ENCODE peak calls at places on chromosomes 4 and X, in nine cellular contexts. One of them, this sample, is unnamed.

GRCh38 chr4:82044141-82044993 is 329.4 kb downstream of the HNRNPD start:
- DNase-seq in activated CD4-positive, CD25-positive, alpha-beta regulatory T cell: no peak
- DNase-seq in astrocyte: peak
- DNase-seq in GM20000: peak
- DNase-seq in left lung: peak
- DNase-seq in OCI-LY7: no peak
- DNase-seq in left ventricle myocardium inferior: peak
- DNase-seq in SJSA1: peak
- DNase-seq in stimulated activated CD4-positive, alpha-beta T cell treated with anti-CD3 and anti-CD28 coated beads, Interleukin-12 subunit alpha, Interleukin-12 subunit beta, amount 100 ng/mL, for 48 hours: no peak
- DNase-seq in this sample: no peak

GRCh38 chr4:2060578-2061207 is 1.6 kb downstream of the NAT8L start:
- DNase-seq in left ventricle myocardium inferior: peak
- DNase-seq in left lung: no peak
- DNase-seq in stimulated activated CD4-positive, alpha-beta T cell treated with anti-CD3 and anti-CD28 coated beads, Interleukin-12 subunit alpha, Interleukin-12 subunit beta, amount 100 ng/mL, for 48 hours: no peak
- DNase-seq in SJSA1: no peak
- DNase-seq in GM20000: no peak
- DNase-seq in OCI-LY7: no peak
- DNase-seq in activated CD4-positive, CD25-positive, alpha-beta regulatory T cell: no peak
- DNase-seq in astrocyte: no peak
- DNase-seq in this sample: no peak

GRCh38 chrX:54496517-54496852 is 451 bp upstream of the FGD1 start:
- DNase-seq in astrocyte: no peak
- DNase-seq in left lung: no peak
- DNase-seq in OCI-LY7: no peak
- DNase-seq in stimulated activated CD4-positive, alpha-beta T cell treated with anti-CD3 and anti-CD28 coated beads, Interleukin-12 subunit alpha, Interleukin-12 subunit beta, amount 100 ng/mL, for 48 hours: no peak
- DNase-seq in activated CD4-positive, CD25-positive, alpha-beta regulatory T cell: no peak
- DNase-seq in SJSA1: peak
- DNase-seq in GM20000: no peak
- DNase-seq in left ventricle myocardium inferior: no peak
- DNase-seq in this sample: no peak

GRCh38 chrX:151543706-151544105 is 19.8 kb upstream of the PASD1 start:
- DNase-seq in GM20000: no peak
- DNase-seq in left ventricle myocardium inferior: no peak
- DNase-seq in astrocyte: no peak
- DNase-seq in left lung: no peak
- DNase-seq in OCI-LY7: no peak
- DNase-seq in stimulated activated CD4-positive, alpha-beta T cell treated with anti-CD3 and anti-CD28 coated beads, Interleukin-12 subunit alpha, Interleukin-12 subunit beta, amount 100 ng/mL, for 48 hours: no peak
- DNase-seq in SJSA1: no peak
- DNase-seq in activated CD4-positive, CD25-positive, alpha-beta regulatory T cell: no peak
- DNase-seq in this sample: no peak

GRCh38 chr4:181418491-181418890 is 824.7 kb upstream of the TENM3 start:
- DNase-seq in OCI-LY7: no peak
- DNase-seq in stimulated activated CD4-positive, alpha-beta T cell treated with anti-CD3 and anti-CD28 coated beads, Interleukin-12 subunit alpha, Interleukin-12 subunit beta, amount 100 ng/mL, for 48 hours: no peak
- DNase-seq in activated CD4-positive, CD25-positive, alpha-beta regulatory T cell: no peak
- DNase-seq in SJSA1: no peak
- DNase-seq in GM20000: no peak
- DNase-seq in left ventricle myocardium inferior: no peak
- DNase-seq in left lung: no peak
- DNase-seq in astrocyte: no peak
- DNase-seq in this sample: no peak

GRCh38 chrX:12978205-12979010 is 3.5 kb downstream of the TMSB4X start:
- DNase-seq in astrocyte: peak
- DNase-seq in left lung: peak
- DNase-seq in SJSA1: peak
- DNase-seq in GM20000: no peak
- DNase-seq in activated CD4-positive, CD25-positive, alpha-beta regulatory T cell: peak
- DNase-seq in left ventricle myocardium inferior: peak
- DNase-seq in OCI-LY7: peak
- DNase-seq in stimulated activated CD4-positive, alpha-beta T cell treated with anti-CD3 and anti-CD28 coated beads, Interleukin-12 subunit alpha, Interleukin-12 subunit beta, amount 100 ng/mL, for 48 hours: no peak
- DNase-seq in this sample: peak

GRCh38 chrX:545488-545887 is 85.1 kb upstream of the SHOX start:
- DNase-seq in left lung: no peak
- DNase-seq in activated CD4-positive, CD25-positive, alpha-beta regulatory T cell: no peak
- DNase-seq in SJSA1: no peak
- DNase-seq in GM20000: no peak
- DNase-seq in stimulated activated CD4-positive, alpha-beta T cell treated with anti-CD3 and anti-CD28 coated beads, Interleukin-12 subunit alpha, Interleukin-12 subunit beta, amount 100 ng/mL, for 48 hours: no peak
- DNase-seq in left ventricle myocardium inferior: no peak
- DNase-seq in OCI-LY7: no peak
- DNase-seq in astrocyte: no peak
- DNase-seq in this sample: no peak

GRCh38 chr4:25687763-25688162 is 32.1 kb downstream of the SLC34A2 start:
- DNase-seq in activated CD4-positive, CD25-positive, alpha-beta regulatory T cell: no peak
- DNase-seq in OCI-LY7: no peak
- DNase-seq in stimulated activated CD4-positive, alpha-beta T cell treated with anti-CD3 and anti-CD28 coated beads, Interleukin-12 subunit alpha, Interleukin-12 subunit beta, amount 100 ng/mL, for 48 hours: no peak
- DNase-seq in left lung: no peak
- DNase-seq in left ventricle myocardium inferior: no peak
- DNase-seq in GM20000: no peak
- DNase-seq in SJSA1: no peak
- DNase-seq in astrocyte: no peak
- DNase-seq in this sample: no peak

GRCh38 chr4:109011241-109012031 is 248.6 kb upstream of the ETNPPL start:
- DNase-seq in activated CD4-positive, CD25-positive, alpha-beta regulatory T cell: no peak
- DNase-seq in astrocyte: peak
- DNase-seq in OCI-LY7: no peak
- DNase-seq in GM20000: no peak
- DNase-seq in left ventricle myocardium inferior: no peak
- DNase-seq in left lung: no peak
- DNase-seq in stimulated activated CD4-positive, alpha-beta T cell treated with anti-CD3 and anti-CD28 coated beads, Interleukin-12 subunit alpha, Interleukin-12 subunit beta, amount 100 ng/mL, for 48 hours: no peak
- DNase-seq in SJSA1: no peak
- DNase-seq in this sample: no peak

GRCh38 chr4:3311489-3312171 is 18.8 kb downstream of the RGS12 start:
- DNase-seq in left ventricle myocardium inferior: no peak
- DNase-seq in GM20000: no peak
- DNase-seq in left lung: no peak
- DNase-seq in stimulated activated CD4-positive, alpha-beta T cell treated with anti-CD3 and anti-CD28 coated beads, Interleukin-12 subunit alpha, Interleukin-12 subunit beta, amount 100 ng/mL, for 48 hours: no peak
- DNase-seq in SJSA1: no peak
- DNase-seq in astrocyte: no peak
- DNase-seq in OCI-LY7: no peak
- DNase-seq in activated CD4-positive, CD25-positive, alpha-beta regulatory T cell: no peak
- DNase-seq in this sample: no peak